ENCODE peak calls at places on chromosomes 4 and X, in five cellular contexts. C, P, Z, R and G are unnamed samples.

GRCh38 chrX:48919947-48920712 is 1.3 kb upstream of the PIM2 start:
- DNase-seq in P (no peak), R (no peak), Z (no peak), C (no peak), G (no peak)

GRCh38 chr4:34182346-34182745 is 2062.0 kb downstream of the ARAP2 start:
- DNase-seq in P (no peak), Z (peak), C (no peak), R (no peak), G (no peak)

GRCh38 chrX:121479406-121479805 is 432.0 kb downstream of the GLUD2 start:
- DNase-seq in P (no peak), R (no peak), C (no peak), Z (peak), G (no peak)

GRCh38 chrX:112759512-112759911 is 79.8 kb upstream of the LHFPL1 start:
- DNase-seq in Z (no peak), P (no peak), C (no peak), R (no peak), G (no peak)

GRCh38 chr4:15232725-15233597 is 194.9 kb upstream of the C1QTNF7 start:
- DNase-seq in Z (no peak), P (no peak), R (no peak), C (no peak), G (no peak)

GRCh38 chr4:27463816-27464215 is 603.2 kb downstream of the STIM2 start:
- DNase-seq in C (no peak), R (no peak), P (no peak), Z (peak), G (no peak)

GRCh38 chr4:121139533-121140222 is 24.4 kb downstream of the TNIP3 start:
- DNase-seq in R (no peak), Z (no peak), C (no peak), P (no peak), G (no peak)

GRCh38 chr4:137981277-137981676 is 260.9 kb downstream of the SLC7A11 start:
- DNase-seq in P (no peak), C (no peak), R (no peak), Z (peak), G (no peak)

GRCh38 chrX:15107367-15107988 is 162.4 kb downstream of the ASB9 start:
- DNase-seq in C (peak), R (no peak), P (no peak), Z (peak), G (no peak)

GRCh38 chr4:152239216-152239615 is 296.7 kb downstream of the FBXW7 start:
- DNase-seq in R (no peak), Z (no peak), P (no peak), C (no peak), G (no peak)

GRCh38 chr4:11587797-11588196 is 159.1 kb upstream of the HS3ST1 start:
- DNase-seq in Z (no peak), C (no peak), P (no peak), R (no peak), G (no peak)

GRCh38 chr4:36081185-36081584 is 163.1 kb downstream of the ARAP2 start:
- DNase-seq in P (no peak), R (no peak), C (no peak), Z (no peak), G (no peak)

DNA sequence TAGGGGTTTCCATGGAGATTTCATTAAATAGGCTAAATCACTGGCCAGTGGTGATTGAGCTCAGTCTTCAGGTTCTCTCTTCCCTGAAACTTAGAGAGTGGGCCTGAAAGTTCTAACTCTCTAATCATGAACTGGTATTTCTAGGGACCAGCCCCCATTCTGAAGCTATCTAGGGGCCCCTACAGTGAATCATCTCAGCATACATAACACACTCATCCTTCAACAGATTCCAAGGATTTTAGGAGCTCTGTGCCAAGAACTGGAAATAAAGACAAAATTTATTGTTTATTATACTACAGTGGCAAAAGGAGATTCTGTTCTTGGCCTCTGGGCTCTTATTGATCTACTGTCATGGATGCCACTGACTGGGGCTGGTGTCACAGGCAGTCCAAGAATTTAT is 263.8 kb upstream of the IGFBP7 start:
- DNase-seq in C (no peak), P (no peak), R (no peak), Z (no peak), G (no peak)
- TF ChIP-seq CTCF in C (no peak), P (no peak), R (no peak), Z (no peak), G (no peak)

GRCh38 chr4:105291920-105292319 is 145.2 kb downstream of the TET2 start:
- DNase-seq in P (no peak), C (no peak), Z (no peak), R (no peak), G (no peak)

GRCh38 chr4:105296672-105297071 is 150.0 kb downstream of the TET2 start:
- DNase-seq in R (no peak), C (no peak), Z (no peak), P (no peak), G (no peak)
- TF ChIP-seq CTCF in R (no peak), C (no peak), Z (no peak), P (no peak), G (no peak)

GRCh38 chr4:153640476-153640802 is 43.6 kb upstream of the TLR2 start:
- DNase-seq in R (no peak), C (no peak), P (no peak), Z (no peak), G (no peak)
- TF ChIP-seq CTCF in R (no peak), C (no peak), P (no peak), Z (no peak), G (no peak)

DNA sequence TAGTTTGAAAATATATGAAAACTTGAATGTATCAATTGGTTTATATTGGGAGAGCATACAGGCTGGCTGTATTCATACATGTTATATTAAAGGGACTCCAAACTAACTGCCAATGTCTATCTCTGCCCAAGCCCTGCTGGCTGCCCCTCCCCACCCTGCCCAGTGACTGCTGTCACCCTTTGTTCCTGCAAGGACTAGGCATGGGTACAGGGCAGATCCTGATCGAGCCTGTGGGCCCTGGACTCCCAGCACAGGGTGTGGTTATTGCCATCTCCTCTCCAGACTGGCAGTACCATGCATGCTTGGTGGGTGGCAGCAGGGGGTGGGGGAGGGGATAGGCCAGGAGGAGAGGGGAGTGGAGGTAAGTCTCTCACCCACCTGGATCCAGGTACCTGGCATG is 167.5 kb upstream of the RASGEF1B start:
- DNase-seq in R (no peak), C (no peak), Z (no peak), P (no peak), G (no peak)
- TF ChIP-seq CTCF in R (no peak), C (no peak), Z (no peak), P (no peak), G (no peak)

GRCh38 chrX:21427086-21427485 is 52.9 kb downstream of the CNKSR2 start:
- DNase-seq in R (no peak), P (no peak), Z (no peak), C (no peak), G (no peak)
- TF ChIP-seq CTCF in R (no peak), P (no peak), Z (no peak), C (no peak), G (no peak)

DNA sequence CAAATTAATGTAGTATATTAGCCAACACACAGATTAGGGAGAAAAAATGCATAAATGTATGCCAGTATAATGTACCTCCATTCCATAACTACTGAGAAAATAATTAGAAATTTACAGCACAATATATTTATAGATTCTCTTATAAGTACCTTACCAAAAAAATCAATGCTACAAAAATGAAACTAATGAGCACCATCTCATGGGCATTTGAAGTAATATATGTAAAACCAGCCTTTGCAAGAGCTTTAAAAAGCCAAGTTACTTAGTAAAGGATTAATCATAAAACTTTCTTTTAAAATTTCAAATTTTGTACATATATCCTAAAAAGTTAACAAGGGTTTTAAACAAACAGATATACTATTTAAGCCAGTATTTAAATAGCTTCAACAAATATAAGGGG is 43.2 kb downstream of the LRBA start:
- DNase-seq in Z (no peak), R (no peak), C (no peak), P (no peak), G (no peak)
- TF ChIP-seq CTCF in Z (no peak), R (no peak), C (no peak), P (no peak), G (no peak)

DNA sequence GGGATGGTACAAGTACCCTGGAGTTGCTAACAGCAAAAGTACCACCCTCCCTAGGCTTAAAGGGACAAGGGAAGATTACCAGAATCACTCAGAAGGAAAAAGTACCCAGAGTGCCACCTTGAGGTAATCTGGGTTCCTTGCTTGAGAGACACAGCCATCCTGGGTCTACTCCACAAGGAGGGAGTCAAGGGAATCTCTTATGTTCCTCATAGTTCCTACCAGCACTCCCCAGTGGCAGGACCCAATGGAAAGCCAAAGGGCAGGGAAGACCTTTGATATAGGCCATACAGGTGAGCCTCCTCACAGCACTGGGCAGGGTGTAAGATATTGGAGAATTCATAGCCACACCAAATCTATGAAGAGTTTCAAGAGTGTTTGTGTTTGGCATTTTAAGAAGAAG is 5.7 kb downstream of the IL2 start:
- DNase-seq in C (no peak), P (no peak), Z (peak), R (no peak), G (no peak)
- TF ChIP-seq CTCF in C (no peak), P (no peak), Z (no peak), R (peak), G (no peak)

GRCh38 chr4:5976431-5976830 is 41.8 kb downstream of the C4orf50 start:
- DNase-seq in R (no peak), Z (peak), C (no peak), P (no peak), G (no peak)

GRCh38 chr4:5979981-5980380 is 38.2 kb downstream of the C4orf50 start:
- DNase-seq in C (no peak), R (no peak), Z (peak), P (no peak), G (no peak)

GRCh38 chr4:5982156-5982973 is 35.9 kb downstream of the C4orf50 start:
- DNase-seq in Z (no peak), C (no peak), R (no peak), P (no peak), G (no peak)

GRCh38 chr4:5976921-5977320 is 41.3 kb downstream of the C4orf50 start:
- DNase-seq in P (no peak), R (no peak), C (no peak), Z (no peak), G (no peak)

DNA sequence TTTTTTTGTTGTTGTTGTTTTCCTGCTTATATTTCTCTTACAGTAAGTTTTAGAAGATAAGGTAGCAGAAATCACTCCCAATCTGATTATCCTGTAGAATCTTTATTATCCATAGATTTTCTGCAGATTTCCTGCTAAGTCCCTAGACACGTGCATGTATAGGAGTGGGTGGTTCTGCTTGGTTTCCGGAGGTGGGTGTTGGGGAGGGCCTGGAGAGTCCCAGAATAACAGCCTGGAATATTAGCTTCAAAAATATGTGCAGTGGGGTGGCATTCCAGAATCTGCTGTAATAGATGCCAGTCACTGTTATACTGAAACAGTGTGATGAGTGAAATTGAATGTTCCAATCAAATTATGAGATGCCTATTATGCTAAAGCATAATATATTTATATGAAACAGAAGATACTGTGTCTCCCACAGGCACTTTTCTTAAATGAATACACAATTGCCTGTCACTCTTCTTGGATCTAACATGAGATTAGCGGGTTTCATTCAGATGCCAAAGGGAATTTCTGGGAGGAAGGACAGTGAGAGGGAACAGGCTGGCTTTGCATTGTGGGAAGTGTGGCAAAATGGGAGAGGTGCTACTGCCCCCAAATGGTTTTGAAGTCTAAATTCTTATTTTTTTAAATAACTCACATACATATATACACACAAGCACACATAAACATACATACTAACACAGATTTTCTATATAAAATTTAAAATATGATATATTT is 37.6 kb downstream of the C4orf50 start:
- DNase-seq in Z (peak), R (no peak), C (no peak), P (no peak), G (no peak)
- TF ChIP-seq CTCF in Z (no peak), R (no peak), C (no peak), P (no peak), G (no peak)

GRCh38 chr4:84035568-84035967 is 463.5 kb downstream of the NKX6-1 start:
- DNase-seq in P (no peak), C (no peak), Z (no peak), R (no peak), G (no peak)
- TF ChIP-seq CTCF in P (no peak), C (no peak), Z (no peak), R (no peak), G (no peak)